ENCODE peak calls at places on chromosomes 3 and 15, in four cellular contexts. One of them, this sample, is unnamed.

GRCh38 chr15:63372018-63372705 is 9.5 kb downstream of the CA12 start:
- DNase-seq in HepG2: no peak
- DNase-seq in heart left ventricle: no peak
- DNase-seq in psoas muscle: peak
- DNase-seq in this sample: no peak

GRCh38 chr15:101526442-101526841 is 36.9 kb upstream of the PCSK6 start:
- DNase-seq in heart left ventricle: no peak
- DNase-seq in HepG2: no peak
- DNase-seq in psoas muscle: no peak
- DNase-seq in this sample: no peak

GRCh38 chr3:140180603-140181002 is 245.6 kb downstream of the CLSTN2 start:
- DNase-seq in psoas muscle: no peak
- DNase-seq in HepG2: no peak
- DNase-seq in heart left ventricle: no peak
- DNase-seq in this sample: no peak

GRCh38 chr15:31034152-31034551 is 42.7 kb upstream of the MTMR10 start:
- DNase-seq in heart left ventricle: no peak
- DNase-seq in HepG2: no peak
- DNase-seq in psoas muscle: no peak
- DNase-seq in this sample: no peak

GRCh38 chr15:68821190-68821897 is 649 bp upstream of the ANP32A start:
- DNase-seq in psoas muscle: no peak
- DNase-seq in HepG2: no peak
- DNase-seq in heart left ventricle: no peak
- DNase-seq in this sample: no peak

GRCh38 chr3:77795013-77795412 is 755.1 kb downstream of the ROBO2 start:
- DNase-seq in heart left ventricle: no peak
- DNase-seq in HepG2: no peak
- DNase-seq in psoas muscle: no peak
- DNase-seq in this sample: no peak

GRCh38 chr15:78317145-78317836 is 17.9 kb upstream of the SKIC8 start:
- DNase-seq in heart left ventricle: no peak
- DNase-seq in psoas muscle: peak
- DNase-seq in HepG2: no peak
- DNase-seq in this sample: no peak

GRCh38 chr3:72818915-72819314 is 29.3 kb downstream of the SHQ1 start:
- DNase-seq in HepG2: no peak
- DNase-seq in heart left ventricle: no peak
- DNase-seq in psoas muscle: no peak
- DNase-seq in this sample: no peak

GRCh38 chr3:161851941-161852566 is 355.4 kb downstream of the OTOL1 start:
- DNase-seq in psoas muscle: no peak
- DNase-seq in HepG2: peak
- DNase-seq in heart left ventricle: no peak
- DNase-seq in this sample: peak

GRCh38 chr15:32824777-32825176 is 107.0 kb downstream of the GREM1 start:
- DNase-seq in HepG2: peak
- DNase-seq in psoas muscle: no peak
- DNase-seq in heart left ventricle: no peak
- DNase-seq in this sample: no peak

GRCh38 chr3:118842147-118842863 is 192.3 kb downstream of the IGSF11 start:
- DNase-seq in HepG2: no peak
- DNase-seq in psoas muscle: no peak
- DNase-seq in heart left ventricle: no peak
- DNase-seq in this sample: no peak

GRCh38 chr15:100732359-100733055 is 130.1 kb downstream of the ASB7 start:
- DNase-seq in psoas muscle: no peak
- DNase-seq in HepG2: no peak
- DNase-seq in heart left ventricle: no peak
- DNase-seq in this sample: no peak

GRCh38 chr3:123028233-123028828 is 768 bp upstream of the SEMA5B start:
- DNase-seq in HepG2: peak
- DNase-seq in psoas muscle: no peak
- DNase-seq in heart left ventricle: no peak
- DNase-seq in this sample: no peak

GRCh38 chr3:185049710-185050109 is 103.2 kb downstream of the C3orf70 start:
- DNase-seq in psoas muscle: no peak
- DNase-seq in HepG2: no peak
- DNase-seq in heart left ventricle: no peak
- DNase-seq in this sample: no peak

GRCh38 chr15:34318277-34319079 is 19.1 kb downstream of the SLC12A6 start:
- DNase-seq in psoas muscle: no peak
- DNase-seq in heart left ventricle: no peak
- DNase-seq in HepG2: peak
- DNase-seq in this sample: peak

GRCh38 chr3:78799681-78800080 is 968.1 kb downstream of the ROBO1 start:
- DNase-seq in psoas muscle: no peak
- DNase-seq in HepG2: no peak
- DNase-seq in heart left ventricle: no peak
- DNase-seq in this sample: no peak

GRCh38 chr3:25471081-25471768 is 43.2 kb downstream of the RARB start:
- DNase-seq in psoas muscle: no peak
- DNase-seq in HepG2: no peak
- DNase-seq in heart left ventricle: no peak
- DNase-seq in this sample: no peak

GRCh38 chr3:41002104-41002503 is 197.2 kb upstream of the CTNNB1 start:
- DNase-seq in psoas muscle: no peak
- DNase-seq in HepG2: no peak
- DNase-seq in heart left ventricle: no peak
- DNase-seq in this sample: no peak

GRCh38 chr3:195899701-195900425 is 8.5 kb downstream of the TNK2 start:
- DNase-seq in heart left ventricle: no peak
- DNase-seq in HepG2: no peak
- DNase-seq in psoas muscle: peak
- DNase-seq in this sample: no peak

GRCh38 chr15:73078722-73079121 is 26.5 kb downstream of the NEO1 start:
- DNase-seq in heart left ventricle: no peak
- DNase-seq in HepG2: peak
- DNase-seq in psoas muscle: no peak
- DNase-seq in this sample: no peak

GRCh38 chr15:73079570-73079969 is 27.3 kb downstream of the NEO1 start:
- DNase-seq in psoas muscle: no peak
- DNase-seq in HepG2: no peak
- DNase-seq in heart left ventricle: no peak
- DNase-seq in this sample: no peak

GRCh38 chr15:73082719-73083275 is 30.5 kb downstream of the NEO1 start:
- DNase-seq in heart left ventricle: no peak
- DNase-seq in HepG2: no peak
- DNase-seq in psoas muscle: no peak
- DNase-seq in this sample: no peak

GRCh38 chr15:73078291-73078690 is 26.0 kb downstream of the NEO1 start:
- DNase-seq in HepG2: no peak
- DNase-seq in heart left ventricle: no peak
- DNase-seq in psoas muscle: no peak
- DNase-seq in this sample: no peak

GRCh38 chr15:73081321-73081958 is 29.2 kb downstream of the NEO1 start:
- DNase-seq in psoas muscle: no peak
- DNase-seq in HepG2: peak
- DNase-seq in heart left ventricle: no peak
- DNase-seq in this sample: no peak
- TF ChIP-seq CTCF in psoas muscle: peak
- TF ChIP-seq CTCF in HepG2: peak
- TF ChIP-seq CTCF in heart left ventricle: peak
- TF ChIP-seq CTCF in this sample: peak

DNA sequence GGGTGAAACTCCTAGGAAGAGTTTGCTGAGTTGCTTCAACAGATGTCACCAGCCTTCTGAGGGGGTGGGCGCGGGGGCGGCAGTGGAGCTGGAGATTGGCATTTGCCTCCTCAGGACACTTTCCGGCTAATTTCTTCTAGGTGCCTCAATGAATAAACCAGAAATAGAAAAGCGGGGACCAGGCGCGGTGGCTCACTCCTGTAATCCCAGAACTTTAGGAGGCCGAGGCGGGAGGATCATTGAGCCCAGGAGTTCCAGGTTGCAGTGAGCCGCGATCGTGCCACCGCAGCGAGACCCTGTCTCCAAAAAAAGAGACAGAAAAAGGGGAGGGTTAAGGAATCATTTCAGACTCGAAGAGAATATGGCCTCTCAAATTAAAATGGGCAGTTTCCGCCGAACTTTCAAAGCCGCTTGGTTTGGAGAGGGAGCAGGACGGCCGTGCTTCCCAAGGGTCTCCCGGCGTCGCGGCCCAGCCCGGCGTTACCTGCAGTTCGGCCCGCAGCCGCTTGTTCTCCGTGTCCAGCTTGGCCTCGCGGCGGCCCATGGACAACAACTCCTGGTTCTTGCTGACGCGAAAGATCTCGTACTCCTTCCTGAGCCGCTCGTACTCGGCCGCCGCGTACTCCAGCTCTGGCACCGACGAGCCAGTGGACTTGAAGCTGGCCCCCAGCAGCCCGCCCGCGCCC is 587 bp downstream of the NPHP3 start:
- DNase-seq in HepG2: peak
- DNase-seq in psoas muscle: peak
- DNase-seq in heart left ventricle: peak
- DNase-seq in this sample: peak
- TF ChIP-seq CTCF in HepG2: no peak
- TF ChIP-seq CTCF in psoas muscle: peak
- TF ChIP-seq CTCF in heart left ventricle: no peak
- TF ChIP-seq CTCF in this sample: peak

DNA sequence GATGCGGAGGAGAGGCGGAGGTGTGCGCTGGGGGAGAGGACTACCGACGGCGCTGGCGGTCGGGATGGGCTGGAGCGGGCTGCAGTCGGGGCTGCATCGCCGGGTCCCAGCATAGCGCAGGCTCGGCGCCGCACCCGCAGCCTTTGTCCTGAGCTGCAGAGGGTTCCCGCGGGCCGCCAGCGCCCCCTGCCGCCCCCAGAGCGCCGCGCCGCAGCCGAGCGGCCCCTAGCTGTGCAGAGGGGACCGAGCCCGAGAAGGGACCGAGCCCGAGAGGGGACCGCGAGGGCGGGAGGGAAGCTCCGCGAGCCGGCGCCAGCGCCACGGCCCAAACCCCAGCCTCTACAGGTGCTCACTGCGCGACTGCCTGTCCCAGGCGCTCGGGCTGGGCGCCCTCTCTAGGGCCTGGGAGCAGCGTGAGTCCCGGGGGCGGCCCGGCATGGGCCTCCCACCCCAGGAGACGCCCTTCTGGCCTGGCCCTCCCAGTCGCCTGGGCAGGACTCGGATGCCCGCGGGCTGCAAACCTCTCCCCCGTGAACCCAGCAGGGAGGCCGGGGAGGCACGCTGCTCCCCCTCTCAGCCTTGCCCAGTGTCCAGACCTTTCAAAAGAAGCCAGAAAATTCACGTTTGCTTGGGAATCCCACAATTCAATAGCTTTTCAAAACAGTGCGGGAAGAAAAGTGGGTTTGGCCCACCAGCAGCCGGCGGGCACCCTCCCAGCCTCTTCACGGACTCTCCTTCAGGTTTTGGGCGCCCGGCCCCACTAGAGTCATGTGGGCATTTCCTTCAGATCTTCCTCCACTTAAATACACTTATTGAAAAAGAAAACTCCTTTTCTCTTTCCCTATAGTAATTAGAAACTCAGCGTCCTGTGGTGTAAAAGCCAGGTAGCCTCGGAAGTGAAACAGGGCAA is 134.7 kb downstream of the TPRA1 start:
- DNase-seq in psoas muscle: peak
- DNase-seq in HepG2: peak
- DNase-seq in heart left ventricle: peak
- DNase-seq in this sample: peak
- TF ChIP-seq CTCF in psoas muscle: peak
- TF ChIP-seq CTCF in HepG2: peak
- TF ChIP-seq CTCF in heart left ventricle: peak
- TF ChIP-seq CTCF in this sample: peak

GRCh38 chr15:72182673-72183072 is 14.9 kb downstream of the GRAMD2A start:
- DNase-seq in heart left ventricle: no peak
- DNase-seq in psoas muscle: no peak
- DNase-seq in HepG2: peak
- DNase-seq in this sample: no peak
- TF ChIP-seq CTCF in heart left ventricle: no peak
- TF ChIP-seq CTCF in psoas muscle: no peak
- TF ChIP-seq CTCF in HepG2: peak
- TF ChIP-seq CTCF in this sample: no peak

This sample was measured in glutamatergic neuron.